ENCODE peak calls at places on chromosomes 3 and 15, in ten cellular contexts. One of them, this sample, is unnamed.

GRCh38 chr3:132606085-132606484 is 9.0 kb downstream of the ACKR4 start:
- DNase-seq in GM23338: no peak
- DNase-seq in stomach: no peak
- DNase-seq in uterus: no peak
- DNase-seq in colonic mucosa: no peak
- DNase-seq in left ventricle myocardium inferior: no peak
- DNase-seq in left lung: no peak
- DNase-seq in neuronal stem cell: no peak
- DNase-seq in K562: no peak
- DNase-seq in right cardiac atrium: no peak
- DNase-seq in this sample: no peak

GRCh38 chr3:55879901-55880331 is 392.8 kb upstream of the WNT5A start:
- DNase-seq in uterus: no peak
- DNase-seq in stomach: no peak
- DNase-seq in GM23338: no peak
- DNase-seq in left ventricle myocardium inferior: no peak
- DNase-seq in K562: no peak
- DNase-seq in neuronal stem cell: no peak
- DNase-seq in left lung: no peak
- DNase-seq in colonic mucosa: no peak
- DNase-seq in right cardiac atrium: no peak
- DNase-seq in this sample: no peak

GRCh38 chr3:95521396-95521795 is 1293.0 kb upstream of the EPHA6 start:
- DNase-seq in stomach: no peak
- DNase-seq in K562: no peak
- DNase-seq in left lung: no peak
- DNase-seq in uterus: no peak
- DNase-seq in neuronal stem cell: no peak
- DNase-seq in left ventricle myocardium inferior: no peak
- DNase-seq in colonic mucosa: no peak
- DNase-seq in right cardiac atrium: no peak
- DNase-seq in GM23338: no peak
- DNase-seq in this sample: no peak

GRCh38 chr15:67828379-67828968 is 3.2 kb downstream of the SKOR1 start:
- DNase-seq in right cardiac atrium: no peak
- DNase-seq in stomach: no peak
- DNase-seq in neuronal stem cell: no peak
- DNase-seq in uterus: no peak
- DNase-seq in colonic mucosa: no peak
- DNase-seq in left lung: peak; percentile 65
- DNase-seq in K562: no peak
- DNase-seq in left ventricle myocardium inferior: no peak
- DNase-seq in GM23338: peak; percentile 47
- DNase-seq in this sample: no peak

GRCh38 chr3:115141018-115141757 is 5.9 kb downstream of the ZBTB20 start:
- DNase-seq in stomach: no peak
- DNase-seq in uterus: no peak
- DNase-seq in K562: no peak
- DNase-seq in left ventricle myocardium inferior: no peak
- DNase-seq in colonic mucosa: no peak
- DNase-seq in neuronal stem cell: no peak
- DNase-seq in GM23338: no peak
- DNase-seq in right cardiac atrium: no peak
- DNase-seq in left lung: no peak
- DNase-seq in this sample: no peak

GRCh38 chr3:52892625-52893311 is 4.6 kb downstream of the STIMATE start:
- DNase-seq in neuronal stem cell: no peak
- DNase-seq in left lung: no peak
- DNase-seq in uterus: no peak
- DNase-seq in left ventricle myocardium inferior: no peak
- DNase-seq in colonic mucosa: no peak
- DNase-seq in GM23338: no peak
- DNase-seq in stomach: no peak
- DNase-seq in right cardiac atrium: peak; percentile 42
- DNase-seq in K562: no peak
- DNase-seq in this sample: no peak

GRCh38 chr3:51340989-51341636 is 44.0 kb upstream of the MANF start:
- DNase-seq in colonic mucosa: no peak
- DNase-seq in left lung: no peak
- DNase-seq in neuronal stem cell: no peak
- DNase-seq in K562: no peak
- DNase-seq in right cardiac atrium: peak; percentile 58
- DNase-seq in left ventricle myocardium inferior: peak; percentile 22
- DNase-seq in uterus: no peak
- DNase-seq in GM23338: no peak
- DNase-seq in stomach: no peak
- DNase-seq in this sample: no peak

GRCh38 chr15:29400701-29401100 is 131.1 kb upstream of the NSMCE3 start:
- DNase-seq in uterus: no peak
- DNase-seq in left ventricle myocardium inferior: no peak
- DNase-seq in stomach: no peak
- DNase-seq in K562: no peak
- DNase-seq in colonic mucosa: no peak
- DNase-seq in GM23338: peak; percentile 77
- DNase-seq in neuronal stem cell: no peak
- DNase-seq in left lung: no peak
- DNase-seq in right cardiac atrium: no peak
- DNase-seq in this sample: no peak

GRCh38 chr3:2603734-2604297 is 505.1 kb downstream of the CNTN4 start:
- DNase-seq in neuronal stem cell: no peak
- DNase-seq in left lung: no peak
- DNase-seq in GM23338: no peak
- DNase-seq in K562: no peak
- DNase-seq in left ventricle myocardium inferior: no peak
- DNase-seq in stomach: no peak
- DNase-seq in uterus: no peak
- DNase-seq in right cardiac atrium: peak; percentile 52
- DNase-seq in colonic mucosa: no peak
- DNase-seq in this sample: peak; percentile 8

GRCh38 chr3:184040010-184040409 is 8.5 kb downstream of the HTR3D start:
- DNase-seq in K562: peak; percentile 41
- DNase-seq in colonic mucosa: no peak
- DNase-seq in GM23338: peak; percentile 75
- DNase-seq in stomach: peak; percentile 29
- DNase-seq in right cardiac atrium: no peak
- DNase-seq in uterus: no peak
- DNase-seq in left lung: no peak
- DNase-seq in neuronal stem cell: no peak
- DNase-seq in left ventricle myocardium inferior: no peak
- DNase-seq in this sample: peak; percentile 31

GRCh38 chr3:193743702-193744047 is 150.7 kb downstream of the OPA1 start:
- DNase-seq in left lung: no peak
- DNase-seq in uterus: no peak
- DNase-seq in right cardiac atrium: no peak
- DNase-seq in colonic mucosa: no peak
- DNase-seq in K562: no peak
- DNase-seq in neuronal stem cell: no peak
- DNase-seq in left ventricle myocardium inferior: no peak
- DNase-seq in stomach: no peak
- DNase-seq in GM23338: no peak
- DNase-seq in this sample: no peak

GRCh38 chr15:97972366-97972765 is 11.9 kb downstream of the ARRDC4 start:
- DNase-seq in left ventricle myocardium inferior: no peak
- DNase-seq in stomach: no peak
- DNase-seq in colonic mucosa: no peak
- DNase-seq in GM23338: no peak
- DNase-seq in uterus: no peak
- DNase-seq in left lung: no peak
- DNase-seq in K562: no peak
- DNase-seq in neuronal stem cell: no peak
- DNase-seq in right cardiac atrium: no peak
- DNase-seq in this sample: no peak

GRCh38 chr15:97963779-97964178 is 3.3 kb downstream of the ARRDC4 start:
- DNase-seq in neuronal stem cell: no peak
- DNase-seq in uterus: no peak
- DNase-seq in colonic mucosa: no peak
- DNase-seq in right cardiac atrium: no peak
- DNase-seq in left ventricle myocardium inferior: no peak
- DNase-seq in left lung: no peak
- DNase-seq in GM23338: no peak
- DNase-seq in K562: no peak
- DNase-seq in stomach: no peak
- DNase-seq in this sample: no peak

GRCh38 chr15:97962263-97962662 is 1.8 kb downstream of the ARRDC4 start:
- DNase-seq in colonic mucosa: no peak
- DNase-seq in left ventricle myocardium inferior: no peak
- DNase-seq in GM23338: no peak
- DNase-seq in neuronal stem cell: no peak
- DNase-seq in right cardiac atrium: no peak
- DNase-seq in left lung: no peak
- DNase-seq in stomach: no peak
- DNase-seq in K562: no peak
- DNase-seq in uterus: no peak
- DNase-seq in this sample: no peak

GRCh38 chr15:97968380-97968779 is 7.9 kb downstream of the ARRDC4 start:
- DNase-seq in left lung: no peak
- DNase-seq in GM23338: no peak
- DNase-seq in neuronal stem cell: no peak
- DNase-seq in left ventricle myocardium inferior: no peak
- DNase-seq in right cardiac atrium: no peak
- DNase-seq in uterus: no peak
- DNase-seq in colonic mucosa: no peak
- DNase-seq in stomach: no peak
- DNase-seq in K562: no peak
- DNase-seq in this sample: no peak

DNA sequence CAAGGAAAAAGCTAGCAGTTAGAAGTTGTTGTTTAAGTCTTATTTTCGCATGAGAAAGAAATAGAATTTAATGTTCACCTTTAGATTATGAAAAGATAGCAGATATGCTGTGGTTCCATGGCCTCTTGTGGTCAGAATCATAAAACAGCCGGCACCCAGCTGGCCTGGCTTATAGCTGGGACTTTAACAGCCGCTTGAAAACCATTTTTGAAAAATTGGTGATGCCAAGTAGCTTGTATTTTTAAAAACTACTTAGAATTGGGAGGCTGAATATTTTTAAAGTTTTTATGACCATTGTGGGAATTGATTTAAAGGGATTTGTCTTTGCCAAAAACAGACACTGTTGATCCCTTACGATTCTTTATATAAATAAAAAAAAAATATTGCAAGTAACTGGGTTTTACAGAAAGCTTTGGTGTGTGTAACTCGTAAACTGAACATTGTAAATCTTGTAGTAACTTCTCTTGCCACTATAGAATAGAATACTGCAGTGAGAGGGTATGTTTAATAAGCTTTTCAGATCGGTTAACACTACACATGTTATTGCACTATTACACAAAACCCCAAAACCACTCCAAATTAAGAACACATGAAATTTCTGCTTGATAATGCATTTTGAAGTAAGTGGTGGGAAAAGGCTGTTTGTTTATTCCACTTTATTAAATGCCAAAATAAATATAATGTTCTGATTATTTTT is 6.6 kb downstream of the ARRDC4 start:
- DNase-seq in left lung: no peak
- DNase-seq in GM23338: no peak
- DNase-seq in neuronal stem cell: no peak
- DNase-seq in right cardiac atrium: no peak
- DNase-seq in left ventricle myocardium inferior: no peak
- DNase-seq in uterus: no peak
- DNase-seq in stomach: no peak
- DNase-seq in colonic mucosa: no peak
- DNase-seq in K562: no peak
- DNase-seq in this sample: no peak
- H3K27me3 ChIP-seq in left lung: no peaks in the 10 kb centered on the region
- H3K27me3 ChIP-seq in GM23338: peaks cover 2% of the 10 kb centered on the region
- H3K27me3 ChIP-seq in neuronal stem cell: no peaks in the 10 kb centered on the region
- H3K27me3 ChIP-seq in right cardiac atrium: no peaks in the 10 kb centered on the region
- H3K27me3 ChIP-seq in left ventricle myocardium inferior: no peaks in the 10 kb centered on the region
- H3K27me3 ChIP-seq in uterus: no peaks in the 10 kb centered on the region
- H3K27me3 ChIP-seq in stomach: no peaks in the 10 kb centered on the region
- H3K27me3 ChIP-seq in colonic mucosa: no peaks in the 10 kb centered on the region
- H3K27me3 ChIP-seq in K562: no peaks in the 10 kb centered on the region
- H3K27me3 ChIP-seq in this sample: no peaks in the 10 kb centered on the region

GRCh38 chr3:62951037-62951613 is 75.9 kb upstream of the CADPS start:
- DNase-seq in right cardiac atrium: no peak
- DNase-seq in neuronal stem cell: no peak
- DNase-seq in left ventricle myocardium inferior: no peak
- DNase-seq in K562: no peak
- DNase-seq in stomach: no peak
- DNase-seq in GM23338: peak; percentile 75
- DNase-seq in uterus: no peak
- DNase-seq in left lung: no peak
- DNase-seq in colonic mucosa: no peak
- DNase-seq in this sample: no peak
- H3K4me3 ChIP-seq in right cardiac atrium: no peak overlapping the region
- H3K4me3 ChIP-seq in neuronal stem cell: no peak overlapping the region
- H3K4me3 ChIP-seq in left ventricle myocardium inferior: no peak overlapping the region
- H3K4me3 ChIP-seq in K562: no peak overlapping the region
- H3K4me3 ChIP-seq in stomach: no peak overlapping the region
- H3K4me3 ChIP-seq in GM23338: peak overlapping the region; percentile 42
- H3K4me3 ChIP-seq in uterus: no peak overlapping the region
- H3K4me3 ChIP-seq in left lung: no peak overlapping the region
- H3K4me3 ChIP-seq in colonic mucosa: no peak overlapping the region
- H3K4me3 ChIP-seq in this sample: no peak overlapping the region

GRCh38 chr3:147419062-147419701 is 10.0 kb downstream of the ZIC1 start:
- DNase-seq in right cardiac atrium: peak; percentile 70
- DNase-seq in left lung: peak; percentile 51
- DNase-seq in uterus: no peak
- DNase-seq in stomach: no peak
- DNase-seq in K562: peak; percentile 74
- DNase-seq in left ventricle myocardium inferior: no peak
- DNase-seq in GM23338: peak; percentile 96
- DNase-seq in neuronal stem cell: peak; percentile 84
- DNase-seq in colonic mucosa: no peak
- DNase-seq in this sample: peak; percentile 58
- H3K4me1 ChIP-seq in right cardiac atrium: peaks cover 6% of the 10 kb centered on the region
- H3K4me1 ChIP-seq in left lung: peaks cover 3% of the 10 kb centered on the region
- H3K4me1 ChIP-seq in uterus: peaks cover 8% of the 10 kb centered on the region
- H3K4me1 ChIP-seq in stomach: peaks cover 37% of the 10 kb centered on the region
- H3K4me1 ChIP-seq in K562: peaks cover 8% of the 10 kb centered on the region
- H3K4me1 ChIP-seq in left ventricle myocardium inferior: peaks cover 28% of the 10 kb centered on the region
- H3K4me1 ChIP-seq in GM23338: peaks cover 80% of the 10 kb centered on the region
- H3K4me1 ChIP-seq in neuronal stem cell: no peaks in the 10 kb centered on the region
- H3K4me1 ChIP-seq in colonic mucosa: peaks cover 5% of the 10 kb centered on the region
- H3K4me1 ChIP-seq in this sample: no peaks in the 10 kb centered on the region

DNA sequence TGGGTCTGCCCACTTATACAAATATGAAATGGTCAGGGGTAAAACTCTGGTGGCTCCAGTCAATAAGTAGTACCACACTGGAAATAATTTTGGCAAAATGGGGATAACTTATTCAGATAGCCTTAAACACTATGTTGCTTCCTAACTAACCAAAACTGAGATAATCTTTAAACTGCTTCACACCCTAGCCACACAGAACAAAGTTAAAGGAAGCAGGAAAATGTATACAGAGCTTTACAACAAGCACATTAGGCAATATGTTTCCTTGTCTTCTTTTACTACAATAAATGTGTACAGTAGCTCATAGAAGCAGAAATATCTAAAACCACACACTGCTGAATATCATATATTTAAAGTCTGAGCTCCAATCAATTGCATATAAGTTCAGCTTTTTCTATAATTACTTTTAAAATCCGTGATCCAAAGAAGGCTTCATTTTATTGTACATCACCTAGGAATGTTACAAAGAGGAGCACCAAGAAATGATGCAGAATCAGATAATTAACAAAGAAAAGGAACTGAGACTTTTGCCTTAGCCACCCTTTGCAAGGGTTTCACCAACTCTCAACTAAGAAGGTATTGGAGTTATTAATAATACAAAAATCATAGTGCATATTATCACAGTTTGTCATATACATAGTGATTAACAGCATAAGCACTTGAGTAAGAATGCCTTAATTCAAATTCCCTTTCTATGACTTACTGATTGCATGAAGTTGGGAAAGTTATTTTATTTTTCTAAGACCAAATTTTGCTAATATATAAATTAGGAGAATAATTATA is 9.2 kb upstream of the SSR3 start:
- DNase-seq in neuronal stem cell: no peak
- DNase-seq in left lung: no peak
- DNase-seq in stomach: no peak
- DNase-seq in left ventricle myocardium inferior: no peak
- DNase-seq in right cardiac atrium: no peak
- DNase-seq in GM23338: no peak
- DNase-seq in uterus: no peak
- DNase-seq in K562: no peak
- DNase-seq in colonic mucosa: no peak
- DNase-seq in this sample: no peak
- H3K27me3 ChIP-seq in neuronal stem cell: no peaks in the 10 kb centered on the region
- H3K27me3 ChIP-seq in left lung: no peaks in the 10 kb centered on the region
- H3K27me3 ChIP-seq in stomach: no peaks in the 10 kb centered on the region
- H3K27me3 ChIP-seq in left ventricle myocardium inferior: no peaks in the 10 kb centered on the region
- H3K27me3 ChIP-seq in right cardiac atrium: no peaks in the 10 kb centered on the region
- H3K27me3 ChIP-seq in GM23338: no peaks in the 10 kb centered on the region
- H3K27me3 ChIP-seq in uterus: no peaks in the 10 kb centered on the region
- H3K27me3 ChIP-seq in K562: no peaks in the 10 kb centered on the region
- H3K27me3 ChIP-seq in colonic mucosa: no peaks in the 10 kb centered on the region
- H3K27me3 ChIP-seq in this sample: no peaks in the 10 kb centered on the region